ENCODE peak calls at places on chromosomes 5 and 9, in ten cellular contexts. M, X, Q, W, V, N, P, H, G and U are unnamed samples.

GRCh38 chr9:78215706-78216105 is 20.2 kb upstream of the CEP78 start:
- DNase-seq in W (no peak), N (peak), Q (no peak), G (no peak), H (no peak), P (no peak), M (no peak), X (no peak), V (no peak), U (no peak)

GRCh38 chr5:123285122-123286011 is 137.8 kb downstream of the CEP120 start:
- DNase-seq in G (no peak), X (no peak), V (no peak), H (peak), M (no peak), N (no peak), P (peak), Q (no peak), W (no peak), U (peak)

GRCh38 chr9:96418074-96418919 is at the start of gene ZNF367:
- DNase-seq in N (peak), M (peak), W (peak), X (peak), G (no peak), Q (peak), P (peak), H (peak), V (peak), U (peak)

GRCh38 chr5:1762121-1762877 is 37.3 kb downstream of the MRPL36 start:
- DNase-seq in W (no peak), V (no peak), M (no peak), N (no peak), P (no peak), G (no peak), H (no peak), Q (no peak), X (no peak), U (peak)

GRCh38 chr5:128328479-128328878 is 209.6 kb downstream of the FBN2 start:
- DNase-seq in X (no peak), N (no peak), V (no peak), W (no peak), H (no peak), Q (no peak), G (no peak), P (no peak), M (no peak), U (no peak)

GRCh38 chr5:134533115-134533815 is 7.8 kb downstream of the JADE2 start:
- DNase-seq in W (no peak), V (no peak), Q (no peak), X (no peak), P (no peak), G (no peak), H (no peak), N (no peak), M (no peak), U (no peak)

GRCh38 chr5:140038373-140038957 is 4.6 kb downstream of the NRG2 start:
- DNase-seq in M (no peak), X (no peak), H (no peak), P (no peak), G (no peak), Q (no peak), W (no peak), N (no peak), V (no peak), U (no peak)

GRCh38 chr9:16192403-16193017 is 639.7 kb downstream of the CCDC171 start:
- DNase-seq in M (no peak), N (peak), G (no peak), H (no peak), W (no peak), X (no peak), Q (no peak), V (no peak), P (no peak), U (no peak)

GRCh38 chr9:137130176-137130755 is 8.7 kb upstream of the GRIN1 start:
- DNase-seq in X (no peak), W (no peak), M (no peak), H (no peak), P (no peak), G (no peak), N (no peak), Q (no peak), V (no peak), U (peak)

GRCh38 chr5:139877129-139877597 is 81.6 kb downstream of the PSD2 start:
- DNase-seq in W (no peak), N (no peak), X (no peak), M (no peak), V (no peak), P (no peak), G (no peak), Q (no peak), H (no peak), U (no peak)

GRCh38 chr9:137409515-137409914 is 13.4 kb downstream of the EXD3 start:
- DNase-seq in Q (no peak), M (no peak), P (no peak), H (no peak), X (no peak), N (no peak), W (no peak), V (no peak), G (no peak), U (no peak)

GRCh38 chr5:89628876-89629635 is 746.1 kb upstream of the MEF2C start:
- DNase-seq in N (no peak), W (no peak), V (no peak), M (no peak), H (no peak), Q (no peak), P (no peak), G (no peak), X (no peak), U (no peak)

GRCh38 chr5:179407191-179408175 is 62.2 kb upstream of the ADAMTS2 start:
- DNase-seq in H (no peak), Q (no peak), V (no peak), M (no peak), G (no peak), X (no peak), W (no peak), P (no peak), N (no peak), U (peak)

GRCh38 chr5:180129291-180130190 is 58.0 kb upstream of the RNF130 start:
- DNase-seq in Q (no peak), N (no peak), X (no peak), W (peak), H (no peak), M (no peak), V (no peak), P (no peak), G (no peak), U (peak)

GRCh38 chr5:124655211-124655880 is 91.1 kb downstream of the ZNF608 start:
- DNase-seq in M (no peak), N (peak), G (no peak), V (no peak), H (no peak), X (no peak), P (no peak), Q (no peak), W (no peak), U (no peak)

GRCh38 chr9:33467526-33467925 is 6.2 kb downstream of the NOL6 start:
- DNase-seq in V (no peak), W (no peak), H (no peak), X (no peak), M (no peak), G (no peak), P (no peak), Q (no peak), N (no peak), U (peak)